ENCODE peak calls at places on chromosomes 16 and 17, in seven cellular contexts. S, A, J, T, R, M and L are unnamed samples.

GRCh38 chr16:85195884-85196816 is 83.9 kb upstream of the CIBAR2 start:
- DNase-seq in R (peak), M (no peak), J (no peak), T (peak), A (no peak), S (no peak), L (no peak)

GRCh38 chr17:39270923-39271322 is 45.2 kb upstream of the STAC2 start:
- DNase-seq in S (no peak), T (peak), J (no peak), R (no peak), A (peak), M (no peak), L (no peak)

GRCh38 chr16:11528053-11528452 is 58.7 kb downstream of the LITAF start:
- DNase-seq in A (no peak), T (no peak), J (no peak), R (no peak), S (no peak), M (no peak), L (no peak)

GRCh38 chr17:230371-230770 is 48.9 kb upstream of the DOC2B start:
- DNase-seq in S (no peak), J (no peak), R (no peak), A (no peak), M (no peak), T (no peak), L (no peak)

GRCh38 chr16:12546918-12547607 is 256.6 kb downstream of the CPPED1 start:
- DNase-seq in M (no peak), R (no peak), J (no peak), S (no peak), T (no peak), A (no peak), L (no peak)

GRCh38 chr16:48810436-48810802 is 200.4 kb upstream of the N4BP1 start:
- DNase-seq in J (no peak), M (no peak), S (no peak), T (no peak), A (no peak), R (no peak), L (no peak)

GRCh38 chr16:4113358-4114256 is 2.6 kb downstream of the ADCY9 start:
- DNase-seq in S (no peak), M (no peak), A (no peak), J (no peak), R (no peak), T (no peak), L (no peak)

GRCh38 chr17:64202683-64203430 is 60.2 kb downstream of the TEX2 start:
- DNase-seq in S (no peak), M (no peak), T (no peak), J (no peak), A (peak), R (no peak), L (no peak)

GRCh38 chr16:4358831-4359561 is 7.9 kb upstream of the PAM16 start:
- DNase-seq in S (peak), R (peak), T (peak), J (peak), A (no peak), M (peak), L (no peak)

GRCh38 chr16:57391708-57392107 is 12.9 kb upstream of the CCL17 start:
- DNase-seq in M (no peak), A (no peak), S (no peak), R (no peak), T (no peak), J (no peak), L (no peak)

GRCh38 chr16:21222495-21223337 is 10.8 kb upstream of the ANKS4B start:
- DNase-seq in S (no peak), A (no peak), R (no peak), T (no peak), M (no peak), J (no peak), L (peak)

GRCh38 chr16:31202402-31203385 is at the start of gene PYCARD:
- DNase-seq in S (no peak), R (peak), J (peak), M (peak), T (peak), A (peak), L (no peak)

GRCh38 chr17:73432624-73433190 is 120.9 kb upstream of the CDC42EP4 start:
- DNase-seq in M (no peak), S (no peak), T (no peak), R (no peak), J (no peak), A (no peak), L (no peak)

GRCh38 chr17:40442392-40443195 is 656 bp upstream of the IGFBP4 start:
- DNase-seq in T (no peak), S (no peak), A (peak), R (peak), J (peak), M (no peak), L (no peak)
- TF ChIP-seq CTCF in T (no peak), S (no peak), A (no peak), R (peak), J (no peak), M (no peak), L (no peak)

GRCh38 chr17:28686296-28686695 is 24.3 kb downstream of the SUPT6H start:
- DNase-seq in A (no peak), R (no peak), T (no peak), J (no peak), M (no peak), S (no peak), L (no peak)

GRCh38 chr17:28685366-28685765 is 23.4 kb downstream of the SUPT6H start:
- DNase-seq in M (no peak), J (no peak), R (no peak), S (no peak), T (no peak), A (no peak), L (no peak)

GRCh38 chr17:28682655-28683054 is 20.6 kb downstream of the SUPT6H start:
- DNase-seq in R (no peak), M (no peak), T (no peak), A (no peak), J (no peak), S (no peak), L (no peak)

GRCh38 chr17:28688481-28688880 is 23.2 kb downstream of the PROCA1 start:
- DNase-seq in M (no peak), R (no peak), A (no peak), T (no peak), S (no peak), J (no peak), L (no peak)

GRCh38 chr17:28684963-28685362 is 23.0 kb downstream of the SUPT6H start:
- DNase-seq in A (peak), R (peak), T (peak), J (peak), M (no peak), S (no peak), L (no peak)
- TF ChIP-seq CTCF in A (peak), R (no peak), T (peak), J (no peak), M (no peak), S (no peak), L (no peak)

GRCh38 chr17:44581868-44582267 is 24.6 kb downstream of the FZD2 start:
- DNase-seq in S (no peak), R (no peak), T (peak), A (no peak), M (no peak), J (no peak), L (no peak)
- TF ChIP-seq CTCF in S (no peak), R (no peak), T (peak), A (peak), M (no peak), J (no peak), L (peak)

GRCh38 chr16:65965632-65966031 is 400.9 kb upstream of the CDH5 start:
- DNase-seq in S (no peak), T (no peak), J (no peak), R (no peak), M (no peak), A (no peak), L (peak)

GRCh38 chr16:65961491-65962143 is 404.9 kb upstream of the CDH5 start:
- DNase-seq in M (no peak), T (no peak), R (no peak), A (peak), S (no peak), J (no peak), L (peak)

GRCh38 chr16:65967376-65967775 is 399.1 kb upstream of the CDH5 start:
- DNase-seq in J (no peak), M (no peak), S (no peak), A (no peak), R (no peak), T (no peak), L (no peak)

GRCh38 chr16:65959978-65960377 is 406.5 kb upstream of the CDH5 start:
- DNase-seq in S (no peak), J (no peak), M (no peak), R (no peak), A (peak), T (no peak), L (no peak)

DNA sequence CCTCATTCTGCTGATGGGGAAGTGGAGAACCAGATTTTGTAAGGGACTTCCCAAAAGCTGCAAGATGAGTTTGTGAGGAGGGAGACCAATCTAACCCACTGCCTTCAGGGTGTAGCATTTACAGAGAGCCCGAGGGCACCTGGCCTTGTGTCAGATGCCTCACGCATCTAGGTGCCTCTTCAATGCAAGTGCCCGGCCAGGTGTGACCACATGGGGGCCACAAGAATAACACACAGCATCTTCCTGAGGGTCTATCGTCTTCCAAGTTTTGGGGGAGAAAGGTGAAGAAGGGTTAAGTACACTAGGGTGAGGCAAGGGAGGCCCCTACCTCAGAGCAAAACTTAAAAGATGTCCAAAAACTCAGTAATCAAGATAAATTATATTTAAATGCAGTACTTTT is 401.7 kb upstream of the CDH5 start:
- DNase-seq in M (no peak), T (no peak), R (no peak), A (no peak), J (no peak), S (no peak), L (no peak)
- TF ChIP-seq CTCF in M (no peak), T (peak), R (no peak), A (no peak), J (no peak), S (no peak), L (no peak)

DNA sequence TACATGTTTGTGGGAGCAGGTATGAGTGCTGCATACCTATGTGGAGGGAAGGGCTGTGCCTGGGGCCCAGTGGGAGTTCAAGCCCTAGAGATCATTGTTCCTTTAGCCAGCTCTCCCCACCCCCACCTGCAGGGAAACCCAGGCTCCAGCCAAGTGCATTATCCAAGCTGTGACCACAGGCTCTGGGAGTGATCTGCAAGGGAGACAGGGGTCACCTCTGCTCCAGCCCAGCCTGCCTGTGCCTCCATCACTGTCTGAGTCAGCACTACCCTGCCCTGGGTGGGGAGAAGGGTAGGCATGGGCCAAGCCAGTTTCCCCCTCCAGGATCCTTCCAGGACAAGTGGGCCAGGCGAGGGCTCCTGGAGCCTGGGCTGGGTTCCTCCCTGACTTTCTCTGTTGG is 32.1 kb upstream of the SBK1 start:
- DNase-seq in M (no peak), R (no peak), T (no peak), S (no peak), A (no peak), J (no peak), L (no peak)
- TF ChIP-seq CTCF in M (no peak), R (no peak), T (no peak), S (no peak), A (no peak), J (no peak), L (no peak)

DNA sequence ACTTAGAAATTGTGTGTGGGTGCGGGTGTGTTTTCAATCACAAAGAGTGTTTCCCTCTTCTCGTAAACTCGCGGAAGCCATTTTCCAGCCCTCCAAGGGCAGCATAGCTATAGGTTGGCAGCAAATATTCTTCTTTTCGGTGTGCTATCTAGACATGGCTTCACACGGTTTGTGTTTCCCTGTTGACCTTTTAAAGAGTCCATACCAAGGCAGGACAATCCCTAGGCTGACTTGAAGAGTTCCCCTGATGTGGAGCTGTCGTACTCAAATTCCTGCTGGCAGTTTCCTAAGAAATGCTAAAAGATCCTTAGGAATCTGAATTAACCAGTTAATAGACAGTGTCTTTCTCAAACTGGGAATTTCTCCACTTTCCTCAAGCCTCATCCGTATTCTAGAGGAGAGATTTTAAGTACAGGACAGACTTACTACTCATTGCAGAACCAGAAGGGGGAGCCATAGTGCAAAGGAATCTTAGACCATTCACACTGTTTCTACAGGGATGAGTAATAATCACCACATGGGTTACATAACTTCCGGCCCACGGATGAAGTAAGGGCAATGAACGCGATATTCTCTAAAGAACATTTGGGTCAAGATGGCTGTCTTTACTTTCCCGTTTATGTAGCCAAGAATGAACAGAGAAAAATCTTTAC is 288.6 kb upstream of the ELAC2 start:
- DNase-seq in J (no peak), R (no peak), T (peak), M (no peak), A (peak), S (no peak), L (peak)
- TF ChIP-seq CTCF in J (no peak), R (peak), T (peak), M (no peak), A (peak), S (no peak), L (peak)

GRCh38 chr16:50539822-50540710 is 8.1 kb upstream of the NKD1 start:
- DNase-seq in S (no peak), R (no peak), A (no peak), M (no peak), T (no peak), J (no peak), L (no peak)

GRCh38 chr16:50540711-50541007 is 7.5 kb upstream of the NKD1 start:
- DNase-seq in S (no peak), J (no peak), T (no peak), R (no peak), A (no peak), M (no peak), L (no peak)

GRCh38 chr16:50537533-50538290 is 10.5 kb upstream of the NKD1 start:
- DNase-seq in M (no peak), R (no peak), A (no peak), S (no peak), J (no peak), T (no peak), L (no peak)

GRCh38 chr16:50538411-50539052 is 9.7 kb upstream of the NKD1 start:
- DNase-seq in T (no peak), R (no peak), A (no peak), S (no peak), J (no peak), M (no peak), L (no peak)

DNA sequence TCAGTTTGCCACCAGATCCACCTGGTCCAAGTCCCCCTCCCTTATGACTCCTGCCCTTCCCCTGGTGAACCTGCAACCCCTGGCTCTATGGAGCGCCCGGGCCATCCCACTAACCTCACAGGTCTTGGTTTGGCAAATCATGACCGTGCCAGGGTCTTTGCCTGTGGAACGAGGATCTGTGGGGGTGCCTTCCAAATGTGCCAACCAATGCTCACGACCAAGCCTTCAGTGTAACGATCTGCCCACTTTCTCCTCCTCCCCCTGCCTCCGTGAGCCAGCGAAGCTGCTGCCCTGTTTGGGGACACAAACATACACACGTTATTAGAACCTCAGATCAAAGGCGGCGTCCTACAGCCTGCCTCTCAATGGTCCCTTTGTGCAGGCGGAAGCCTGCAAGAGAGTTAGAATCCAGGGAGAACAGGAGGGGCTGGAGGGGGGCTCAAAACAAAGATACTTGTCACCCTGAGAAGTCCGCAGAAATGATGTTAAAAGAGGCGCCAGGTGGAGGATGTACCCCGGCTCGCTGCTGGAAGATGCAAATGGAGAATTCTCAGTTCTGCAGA is 9.1 kb upstream of the NKD1 start:
- DNase-seq in M (no peak), A (no peak), J (no peak), R (no peak), T (no peak), S (no peak), L (no peak)
- TF ChIP-seq CTCF in M (no peak), A (no peak), J (no peak), R (no peak), T (no peak), S (no peak), L (no peak)

DNA sequence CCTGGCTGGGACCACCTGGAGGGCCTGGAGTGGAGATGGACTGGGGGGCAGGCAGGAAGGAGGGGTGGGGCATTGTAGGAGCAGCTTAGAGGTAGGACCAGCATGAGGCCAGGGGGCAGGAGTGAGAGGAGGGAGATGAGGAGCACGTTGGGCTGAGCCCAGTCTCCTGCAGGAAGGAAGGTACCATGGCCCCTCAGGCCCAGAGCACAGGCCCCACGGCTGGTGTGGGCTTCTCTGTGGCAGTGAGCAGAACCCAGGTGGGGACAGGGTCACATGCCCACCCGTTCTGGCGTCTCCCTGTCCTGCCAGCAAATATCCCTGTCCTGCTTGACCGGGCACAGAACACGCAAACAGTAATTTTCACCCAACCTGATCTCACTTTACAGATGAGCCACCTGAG is 141.8 kb downstream of the ENGASE start:
- DNase-seq in M (no peak), J (no peak), R (no peak), S (no peak), A (no peak), T (no peak), L (no peak)
- TF ChIP-seq CTCF in M (no peak), J (no peak), R (no peak), S (no peak), A (no peak), T (no peak), L (no peak)